ENCODE peak calls at places on chromosomes 16 and 17, in nine cellular contexts. Y is activated CD8-positive, alpha-beta T cell treated with anti-CD3 and anti-CD28 coated beads for 36 hours; J is cardiac fibroblast; N is tibial artery; G is IMR-90; T is dorsolateral prefrontal cortex; P is CD8-positive, alpha-beta T cell; D is endothelial cell; L is GM13976. E is an unnamed sample.

GRCh38 chr16:80347900-80348299 is 192.9 kb upstream of the DYNLRB2 start:
- DNase-seq in D (no peak), P (no peak), T (peak; percentile 44), L (no peak), J (peak; percentile 45), Y (no peak), N (peak; percentile 30), G (no peak), E (no peak)

GRCh38 chr16:29806641-29807425 is 504 bp downstream of the MAZ start:
- DNase-seq in G (no peak), T (peak; percentile 47), D (peak; percentile 52), P (peak; percentile 42), Y (peak; percentile 80), J (no peak), N (no peak), L (no peak), E (peak; percentile 54)

GRCh38 chr16:51507286-51507685 is 356.2 kb upstream of the SALL1 start:
- DNase-seq in Y (no peak), G (no peak), P (no peak), L (no peak), D (no peak), N (no peak), J (no peak), T (no peak), E (no peak)

GRCh38 chr17:15490634-15491261 is 23.3 kb upstream of the CDRT4 start:
- DNase-seq in T (peak; percentile 79), P (no peak), J (peak; percentile 71), Y (peak; percentile 46), G (peak; percentile 76), D (peak; percentile 70), N (peak; percentile 85), L (no peak), E (no peak)

GRCh38 chr16:64974381-64974780 is 147.5 kb downstream of the CDH11 start:
- DNase-seq in G (no peak), N (no peak), Y (no peak), D (no peak), J (no peak), T (no peak), P (no peak), L (no peak), E (no peak)

GRCh38 chr16:77457046-77457445 is 22.2 kb upstream of the ADAMTS18 start:
- DNase-seq in P (no peak), L (no peak), N (no peak), T (no peak), J (no peak), Y (no peak), D (no peak), G (no peak), E (no peak)

GRCh38 chr16:48366165-48367093 is 18.8 kb downstream of the SIAH1 start:
- DNase-seq in P (peak; percentile 15), Y (peak; percentile 79), N (peak; percentile 41), G (peak; percentile 90), L (peak; percentile 67), D (peak; percentile 21), T (no peak), J (peak; percentile 95), E (no peak)

GRCh38 chr17:27400991-27401390 is 55.3 kb upstream of the KSR1 start:
- DNase-seq in D (no peak), G (no peak), P (no peak), L (no peak), Y (no peak), T (peak; percentile 12), J (no peak), N (no peak), E (no peak)

DNA sequence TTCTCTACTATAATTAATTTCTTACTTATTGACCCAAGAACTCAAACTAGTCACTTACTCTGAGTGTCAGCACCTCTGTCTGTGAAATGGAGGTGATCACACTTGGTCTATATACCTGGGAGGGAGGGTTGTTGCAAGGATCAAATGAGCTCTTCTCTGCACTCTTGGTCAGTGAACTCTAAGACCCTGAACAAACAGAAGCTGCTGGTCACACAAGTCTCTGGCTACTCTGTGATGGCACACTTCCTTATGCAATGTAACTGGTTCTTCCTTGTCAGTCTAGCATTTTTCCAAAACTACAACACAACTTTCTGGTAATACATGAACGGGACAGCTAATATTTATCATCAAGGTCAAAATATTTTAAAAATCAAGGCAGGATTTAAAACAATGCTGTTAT is 40.7 kb downstream of the GNA13 start:
- DNase-seq in G (no peak), Y (no peak), D (no peak), J (no peak), P (no peak), L (no peak), T (no peak), N (no peak), E (no peak)
- TF ChIP-seq CTCF in G (no peak), Y (no peak), D (no peak), J (no peak), P (no peak), L (no peak), T (no peak), N (no peak), E (no peak)

GRCh38 chr17:42016952-42017865 is at the start of gene DNAJC7:
- DNase-seq in P (peak; percentile 81), N (peak; percentile 91), T (peak; percentile 95), Y (peak; percentile 94), L (peak; percentile 96), J (peak; percentile 95), G (peak; percentile 89), D (peak; percentile 84), E (peak; percentile 89)

GRCh38 chr17:42019509-42020404 is at the start of gene NKIRAS2:
- DNase-seq in J (peak; percentile 94), Y (peak; percentile 96), D (peak; percentile 97), N (peak; percentile 94), G (peak; percentile 85), T (peak; percentile 96), P (peak; percentile 89), L (peak; percentile 96), E (peak; percentile 95)

GRCh38 chr17:42017866-42018200 is 594 bp upstream of the DNAJC7 start:
- DNase-seq in L (peak; percentile 51), D (no peak), J (no peak), P (no peak), N (no peak), T (no peak), Y (peak; percentile 59), G (no peak), E (no peak)

GRCh38 chr17:42018339-42018738 is 1.1 kb upstream of the DNAJC7 start:
- DNase-seq in D (no peak), P (no peak), T (no peak), L (no peak), Y (peak; percentile 12), J (no peak), G (no peak), N (no peak), E (no peak)

GRCh38 chr17:42018988-42019387 is 902 bp upstream of the NKIRAS2 start:
- DNase-seq in T (no peak), G (no peak), P (no peak), N (no peak), J (no peak), D (no peak), Y (no peak), L (no peak), E (no peak)
- TF ChIP-seq CTCF in T (no peak), G (no peak), P (no peak), N (no peak), J (no peak), D (no peak), Y (no peak), L (no peak), E (no peak)

GRCh38 chr17:74815671-74816370 is 39.7 kb upstream of the NAT9 start:
- DNase-seq in N (no peak), T (no peak), Y (peak; percentile 20), L (no peak), J (no peak), P (no peak), D (peak; percentile 54), G (no peak), E (no peak)
- TF ChIP-seq CTCF in N (no peak), T (no peak), Y (no peak), L (no peak), J (no peak), P (no peak), D (peak; percentile 40), G (peak; percentile 8), E (no peak)

DNA sequence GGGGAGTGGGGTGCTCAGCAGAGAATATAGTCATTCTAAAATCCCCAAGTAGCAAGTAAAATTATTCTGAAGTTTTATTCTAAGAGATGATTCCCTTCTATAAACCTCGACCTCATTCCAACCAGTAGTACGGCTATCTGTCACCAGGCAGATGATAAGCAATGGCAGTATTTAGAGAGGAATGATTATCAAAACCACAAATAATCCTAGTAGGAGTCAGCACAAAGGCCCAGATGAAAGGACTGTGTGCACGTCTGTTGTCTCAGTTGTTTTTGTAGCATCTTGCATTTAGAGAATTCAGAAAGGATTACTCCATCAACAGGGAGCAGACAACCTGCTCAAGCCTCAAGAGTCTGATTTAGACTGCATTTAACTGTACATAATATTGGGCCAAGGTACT is 21.2 kb downstream of the EZH1 start:
- DNase-seq in L (no peak), P (no peak), T (no peak), G (no peak), Y (no peak), D (no peak), N (no peak), J (no peak), E (no peak)
- TF ChIP-seq CTCF in L (no peak), P (no peak), T (no peak), G (no peak), Y (no peak), D (no peak), N (no peak), J (no peak), E (no peak)